ENCODE peak calls at places on chromosomes 16 and 17, in five cellular contexts. Y is body of pancreas, F is RWPE1, I is IMR-90, B is adrenal gland. O is an unnamed sample.

GRCh38 chr16:75011634-75012307 is 12.9 kb downstream of the ZNRF1 start:
- DNase-seq in Y (peak), F (peak), I (peak), B (peak), O (no peak)

GRCh38 chr17:82800885-82801284 is 38.9 kb downstream of the ZNF750 start:
- DNase-seq in Y (no peak), F (no peak), I (no peak), B (no peak), O (no peak)

GRCh38 chr17:31339906-31340661 is 18.7 kb upstream of the EVI2A start:
- DNase-seq in Y (no peak), F (peak), I (peak), B (peak), O (no peak)

GRCh38 chr16:64051826-64052225 is 1070.0 kb downstream of the CDH11 start:
- DNase-seq in Y (no peak), F (no peak), I (no peak), B (no peak), O (no peak)

GRCh38 chr16:80463303-80463702 is 77.5 kb upstream of the DYNLRB2 start:
- DNase-seq in Y (no peak), F (no peak), I (no peak), B (no peak), O (no peak)

GRCh38 chr16:30377050-30377811 is 2.6 kb downstream of the MYL11 start:
- DNase-seq in Y (no peak), F (no peak), I (no peak), B (no peak), O (peak)

GRCh38 chr17:27407916-27408846 is 48.1 kb upstream of the KSR1 start:
- DNase-seq in Y (no peak), F (peak), I (peak), B (peak), O (peak)

GRCh38 chr17:44219126-44219635 is 294 bp downstream of the UBTF start:
- DNase-seq in Y (peak), F (peak), I (peak), B (peak), O (peak)

GRCh38 chr17:72370819-72371218 is 250.0 kb downstream of the SOX9 start:
- DNase-seq in Y (no peak), F (peak), I (peak), B (no peak), O (peak)

DNA sequence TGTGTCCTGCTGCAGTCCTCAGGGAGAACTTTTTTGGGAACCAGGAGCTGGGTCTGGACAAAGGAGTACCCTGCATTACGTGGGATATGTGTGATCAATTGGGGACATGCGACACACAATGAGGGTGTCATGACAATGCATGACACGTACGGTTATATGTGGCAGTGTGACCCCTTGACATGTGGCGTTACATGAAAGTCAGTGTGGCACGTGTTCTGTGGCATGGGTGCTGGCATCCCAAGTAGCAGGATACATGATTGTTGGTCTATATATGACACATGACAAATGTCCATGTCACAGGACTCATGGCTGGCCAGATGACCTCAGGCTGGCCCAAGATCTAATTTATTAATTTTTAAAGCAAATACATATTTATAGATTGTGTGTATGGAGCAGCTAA is 9.7 kb upstream of the CPNE2 start:
- DNase-seq in Y (no peak), F (no peak), I (no peak), B (no peak), O (no peak)
- H3K27ac ChIP-seq in Y (no peak), F (no peak), I (no peak), B (no peak), O (no peak)

DNA sequence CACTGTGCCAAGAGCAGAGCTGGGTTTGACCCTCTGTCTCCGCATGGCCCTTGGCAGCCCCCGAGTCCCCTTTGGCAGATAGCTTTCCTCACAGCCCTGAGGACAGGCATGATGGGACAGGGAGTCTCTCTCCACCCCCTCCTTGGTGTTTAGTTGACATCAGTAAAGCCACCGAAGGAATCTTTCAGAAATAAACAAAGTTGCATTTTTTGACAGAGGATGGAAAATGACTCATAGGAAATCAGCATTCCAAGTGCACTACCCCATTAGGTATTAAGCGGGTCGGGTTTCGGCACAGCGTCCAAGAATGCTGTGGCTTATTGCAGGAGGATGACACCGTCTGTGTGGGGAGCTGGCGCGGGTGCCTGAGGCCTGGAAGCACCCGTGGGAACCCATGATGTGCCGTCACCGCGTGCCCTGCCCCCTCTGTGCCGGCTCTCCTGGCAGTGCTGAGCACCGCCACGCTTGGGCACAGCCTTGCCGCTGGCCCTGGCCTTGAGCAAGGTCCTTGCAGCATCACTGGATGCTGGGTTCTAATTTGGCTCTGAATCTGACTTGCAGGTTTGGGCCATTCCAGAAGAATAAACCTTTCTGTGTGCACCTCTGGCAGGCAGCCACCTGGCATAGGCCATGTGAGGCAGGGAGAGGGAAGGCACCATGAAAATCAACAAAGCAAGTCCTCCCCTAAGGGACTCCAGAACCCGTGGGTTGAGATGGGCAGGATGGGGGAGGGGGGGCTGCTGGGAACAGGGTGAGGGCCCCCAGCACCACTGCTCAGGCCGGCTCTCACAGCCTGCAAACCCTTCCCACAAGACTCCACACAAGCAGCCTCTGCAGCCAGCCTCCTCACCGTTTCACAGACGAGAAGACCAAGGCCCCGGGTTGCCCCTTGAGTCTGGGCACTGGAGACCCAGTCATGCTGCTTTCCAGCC is 50.5 kb upstream of the ZNF469 start:
- DNase-seq in Y (peak), F (peak), I (peak), B (peak), O (peak)
- H3K27ac ChIP-seq in Y (no peak), F (peak), I (peak), B (no peak), O (no peak)

DNA sequence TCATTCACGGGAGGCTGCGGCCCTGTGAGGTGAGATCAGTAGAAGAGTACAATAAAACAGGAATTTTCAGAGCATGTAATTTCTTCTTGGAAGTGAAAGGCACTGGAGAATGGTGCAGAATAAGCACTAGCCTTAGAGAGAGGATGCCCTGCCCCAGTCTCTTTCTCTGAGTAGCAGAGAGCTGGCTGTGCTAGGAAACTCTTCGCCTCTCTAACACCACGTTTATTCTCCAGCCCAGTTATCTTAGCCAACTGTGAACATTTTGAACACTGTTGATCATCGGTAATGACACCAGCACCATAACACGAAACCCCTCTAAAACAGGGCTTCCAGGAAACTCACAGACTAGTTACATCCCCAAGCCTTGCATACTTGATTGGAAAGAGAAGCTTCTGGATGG is 573.7 kb downstream of the WWOX start:
- DNase-seq in Y (no peak), F (no peak), I (no peak), B (no peak), O (no peak)
- H3K27ac ChIP-seq in Y (no peak), F (no peak), I (no peak), B (no peak), O (no peak)

DNA sequence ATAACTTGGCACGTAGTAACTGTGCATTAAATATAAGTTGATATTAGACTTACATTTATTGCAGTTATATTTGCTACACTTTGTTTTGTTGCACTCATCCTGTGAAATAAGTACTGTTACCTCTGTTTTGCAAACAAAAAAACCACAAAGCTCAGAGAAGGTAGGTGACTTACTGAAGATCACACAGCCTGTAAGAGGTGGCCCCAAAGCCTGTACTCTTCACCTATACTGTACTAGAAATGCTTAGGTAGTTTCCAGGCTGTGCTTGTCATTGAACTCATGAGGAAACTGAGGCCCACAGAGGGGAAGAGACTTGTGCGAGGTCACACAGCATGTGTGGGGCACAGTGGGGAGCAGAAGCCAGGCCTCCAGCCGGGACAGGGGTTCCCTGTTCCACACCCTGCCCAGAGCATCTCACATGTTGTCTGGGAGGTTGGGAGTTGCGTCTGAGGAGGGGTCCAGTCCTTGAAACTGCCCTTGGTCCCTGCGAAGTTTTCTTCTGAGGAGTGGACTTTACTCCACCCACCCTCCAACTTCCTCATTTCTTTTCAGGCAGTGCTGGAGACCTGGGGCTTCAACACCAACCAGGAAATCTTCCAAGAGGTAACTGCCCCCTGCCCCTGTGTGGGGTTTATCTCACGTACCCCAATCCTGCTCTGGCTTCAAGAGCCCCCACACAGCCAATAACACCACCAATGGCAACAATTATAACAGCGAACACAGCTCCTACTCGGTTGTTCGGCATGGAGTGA is 13.0 kb downstream of the CETP start:
- DNase-seq in Y (no peak), F (no peak), I (no peak), B (no peak), O (no peak)
- H3K27ac ChIP-seq in Y (no peak), F (no peak), I (no peak), B (no peak), O (no peak)

GRCh38 chr17:61248399-61248798 is 151.2 kb upstream of the TBX2 start:
- DNase-seq in Y (peak), F (no peak), I (peak), B (no peak), O (no peak)
- H3K27ac ChIP-seq in Y (no peak), F (no peak), I (no peak), B (no peak), O (peak)

GRCh38 chr17:2077040-2077439 is 22.1 kb downstream of the HIC1 start:
- DNase-seq in Y (no peak), F (no peak), I (no peak), B (no peak), O (no peak)
- H3K27ac ChIP-seq in Y (no peak), F (peak), I (peak), B (no peak), O (no peak)